ENCODE peak calls at places on chromosomes 5 and 9, in six cellular contexts. C is SK-N-SH, Z is A549, O is H1, E is GM12878, J is HepG2. W is an unnamed sample.

GRCh38 chr9:101269596-101270324 is 115.0 kb downstream of the BAAT start:
- DNase-seq in C (no peak), Z (no peak), O (no peak), E (no peak), J (no peak), W (no peak)

GRCh38 chr9:33041459-33042188 is 16.6 kb downstream of the DNAJA1 start:
- DNase-seq in C (no peak), Z (no peak), O (no peak), E (no peak), J (no peak), W (no peak)

GRCh38 chr9:96136992-96137665 is 164.8 kb downstream of the HSD17B3 start:
- DNase-seq in C (no peak), Z (no peak), O (no peak), E (peak; percentile 69), J (no peak), W (no peak)

GRCh38 chr5:1010181-1010510 is 1.5 kb downstream of the NKD2 start:
- DNase-seq in C (no peak), Z (peak; percentile 35), O (no peak), E (no peak), J (peak; percentile 56), W (peak; percentile 44)

GRCh38 chr9:3468407-3469205 is 57.2 kb downstream of the RFX3 start:
- DNase-seq in C (no peak), Z (no peak), O (no peak), E (no peak), J (no peak), W (no peak)

GRCh38 chr9:130262061-130262745 is 3.4 kb upstream of the HMCN2 start:
- DNase-seq in C (no peak), Z (no peak), O (no peak), E (no peak), J (no peak), W (no peak)

GRCh38 chr9:94135222-94135621 is 51.0 kb downstream of the PTPDC1 start:
- DNase-seq in C (no peak), Z (no peak), O (no peak), E (no peak), J (no peak), W (no peak)

GRCh38 chr9:125507247-125507646 is 199.8 kb downstream of the MAPKAP1 start:
- DNase-seq in C (no peak), Z (no peak), O (no peak), E (no peak), J (no peak), W (no peak)

GRCh38 chr5:173451031-173451430 is 122.8 kb upstream of the STC2 start:
- DNase-seq in C (peak; percentile 48), Z (peak; percentile 62), O (peak; percentile 3), E (no peak), J (peak; percentile 49), W (peak; percentile 63)

GRCh38 chr9:81032831-81033230 is 656.5 kb downstream of the TLE1 start:
- DNase-seq in C (no peak), Z (no peak), O (no peak), E (no peak), J (no peak), W (no peak)

GRCh38 chr5:174734571-174735497 is 10.5 kb downstream of the MSX2 start:
- DNase-seq in C (peak; percentile 64), Z (no peak), O (no peak), E (no peak), J (no peak), W (no peak)

GRCh38 chr9:82332774-82333152 is 344.2 kb downstream of the SPATA31D1 start:
- DNase-seq in C (no peak), Z (peak; percentile 21), O (no peak), E (no peak), J (no peak), W (no peak)

GRCh38 chr9:23825700-23826099 is 340 bp downstream of the ELAVL2 start:
- DNase-seq in C (peak; percentile 10), Z (no peak), O (no peak), E (no peak), J (no peak), W (no peak)

GRCh38 chr9:127583605-127584053 is 28.4 kb upstream of the STXBP1 start:
- DNase-seq in C (no peak), Z (no peak), O (no peak), E (no peak), J (no peak), W (no peak)

GRCh38 chr9:10112798-10113197 is 500.0 kb downstream of the PTPRD start:
- DNase-seq in C (no peak), Z (no peak), O (no peak), E (no peak), J (no peak), W (no peak)

GRCh38 chr5:26482817-26483375 is 555.5 kb downstream of the CDH9 start:
- DNase-seq in C (peak; percentile 63), Z (peak; percentile 75), O (peak; percentile 51), E (no peak), J (peak; percentile 30), W (peak; percentile 30)

GRCh38 chr5:112709416-112709815 is 28.3 kb upstream of the APC start:
- DNase-seq in C (no peak), Z (no peak), O (no peak), E (no peak), J (no peak), W (no peak)

GRCh38 chr9:135211524-135211890 is 124.0 kb downstream of the OLFM1 start:
- DNase-seq in C (no peak), Z (no peak), O (no peak), E (no peak), J (no peak), W (no peak)

GRCh38 chr5:4883388-4883787 is 256.7 kb upstream of the ADAMTS16 start:
- DNase-seq in C (no peak), Z (no peak), O (no peak), E (no peak), J (no peak), W (no peak)

GRCh38 chr5:10736808-10737207 is 24.2 kb downstream of the DAP start:
- DNase-seq in C (no peak), Z (no peak), O (no peak), E (no peak), J (no peak), W (no peak)

GRCh38 chr9:5510360-5510931 is at the start of gene PDCD1LG2:
- DNase-seq in C (peak; percentile 32), Z (no peak), O (no peak), E (peak; percentile 76), J (no peak), W (no peak)

GRCh38 chr5:37918420-37918819 is 78.6 kb upstream of the GDNF start:
- DNase-seq in C (no peak), Z (no peak), O (no peak), E (no peak), J (no peak), W (no peak)

GRCh38 chr5:83718195-83718825 is 2.3 kb downstream of the HAPLN1 start:
- DNase-seq in C (peak; percentile 66), Z (peak; percentile 72), O (no peak), E (no peak), J (peak; percentile 70), W (peak; percentile 43)

GRCh38 chr5:167816354-167816753 is 475.1 kb upstream of the WWC1 start:
- DNase-seq in C (no peak), Z (no peak), O (no peak), E (no peak), J (no peak), W (no peak)

GRCh38 chr9:75378036-75378435 is 289.7 kb downstream of the OSTF1 start:
- DNase-seq in C (no peak), Z (peak; percentile 78), O (no peak), E (no peak), J (no peak), W (no peak)

GRCh38 chr5:57551251-57551650 is 68.6 kb upstream of the ACTBL2 start:
- DNase-seq in C (no peak), Z (no peak), O (no peak), E (no peak), J (no peak), W (no peak)

GRCh38 chr5:57550132-57550531 is 67.5 kb upstream of the ACTBL2 start:
- DNase-seq in C (no peak), Z (no peak), O (no peak), E (no peak), J (no peak), W (no peak)

GRCh38 chr5:57549546-57549945 is 66.9 kb upstream of the ACTBL2 start:
- DNase-seq in C (no peak), Z (no peak), O (no peak), E (no peak), J (no peak), W (no peak)

GRCh38 chr5:57551974-57552537 is 69.4 kb upstream of the ACTBL2 start:
- DNase-seq in C (no peak), Z (no peak), O (no peak), E (no peak), J (no peak), W (no peak)
- TF ChIP-seq MAX in C (no peak), Z (no peak), O (no peak), E (no peak), J (no peak), W (no peak)

GRCh38 chr5:3376611-3377010 is 219.0 kb upstream of the IRX1 start:
- DNase-seq in C (no peak), Z (no peak), O (no peak), E (no peak), J (no peak), W (no peak)
- TF ChIP-seq CHD2 in C (no peak), Z (no peak), O (no peak), E (no peak), J (no peak), W (no peak)

DNA sequence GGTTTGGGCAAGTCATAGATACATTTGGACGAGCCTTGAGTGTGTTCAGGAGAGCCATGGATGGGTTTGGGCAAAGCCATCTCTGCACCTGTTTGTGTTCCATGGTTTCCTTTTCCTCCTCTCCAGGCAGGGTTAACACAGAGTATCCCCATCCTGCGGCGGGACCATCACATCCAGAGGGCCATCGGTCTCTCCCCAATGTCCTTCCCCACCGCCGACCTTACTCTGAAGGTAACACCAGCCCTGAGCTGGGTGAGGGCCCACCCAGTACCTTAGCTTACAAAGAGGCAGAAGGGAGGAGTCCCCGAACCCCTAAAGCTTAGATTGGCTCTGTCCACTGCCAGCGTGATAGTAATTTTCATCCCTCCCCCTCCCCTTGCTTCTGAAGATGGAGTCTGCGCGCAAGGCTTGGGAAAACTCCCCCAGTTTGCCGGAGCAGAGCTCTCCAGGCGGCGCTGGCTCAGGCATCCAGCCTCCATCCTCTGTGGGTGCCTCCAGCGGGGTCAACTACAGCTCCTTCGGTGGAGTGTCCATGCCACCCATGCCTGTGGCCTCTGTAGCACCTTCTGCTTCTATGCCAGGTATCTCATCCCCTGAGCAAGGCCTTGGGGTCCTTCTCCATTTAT is 18.0 kb upstream of the POMT1 start:
- DNase-seq in C (no peak), Z (no peak), O (no peak), E (no peak), J (no peak), W (no peak)
- TF ChIP-seq MAX in C (no peak), Z (no peak), O (no peak), E (no peak), J (no peak), W (no peak)

GRCh38 chr5:96712100-96712746 is 50.0 kb downstream of the CAST start:
- DNase-seq in C (no peak), Z (no peak), O (no peak), E (no peak), J (no peak), W (no peak)

GRCh38 chr5:96716716-96717115 is 54.5 kb downstream of the CAST start:
- DNase-seq in C (no peak), Z (no peak), O (no peak), E (no peak), J (no peak), W (no peak)

GRCh38 chr5:96714450-96714849 is 52.3 kb downstream of the CAST start:
- DNase-seq in C (no peak), Z (no peak), O (no peak), E (no peak), J (no peak), W (no peak)

GRCh38 chr5:96716007-96716406 is 53.8 kb downstream of the CAST start:
- DNase-seq in C (no peak), Z (no peak), O (no peak), E (no peak), J (no peak), W (no peak)

GRCh38 chr5:96714951-96715451 is 52.8 kb downstream of the CAST start:
- DNase-seq in C (no peak), Z (peak; percentile 85), O (no peak), E (no peak), J (peak; percentile 96), W (no peak)
- TF ChIP-seq CHD2 in C (no peak), Z (no peak), O (no peak), E (no peak), J (no peak), W (no peak)

W was measured in K562.